ENCODE peak calls at places on chromosome 1, in five cellular contexts. Z is HCT116, S is breast epithelium, R is suprapubic skin, O is transverse colon. K is an unnamed sample.

GRCh38 chr1:62144238-62144831 is 50.3 kb upstream of the L1TD1 start:
- DNase-seq in O (peak; percentile 16), S (no peak), Z (peak; percentile 31), R (no peak), K (peak; percentile 41)

GRCh38 chr1:88985692-88986091 is 6.7 kb downstream of the KYAT3 start:
- DNase-seq in S (no peak), Z (peak; percentile 7), O (no peak), R (no peak), K (no peak)

GRCh38 chr1:185912504-185912903 is 178.3 kb downstream of the HMCN1 start:
- DNase-seq in Z (no peak), S (no peak), R (no peak), O (no peak), K (no peak)

GRCh38 chr1:109307363-109308021 is 681 bp upstream of the MYBPHL start:
- DNase-seq in S (no peak), O (no peak), R (no peak), Z (no peak), K (no peak)

GRCh38 chr1:232922475-232922874 is 27.9 kb upstream of the NTPCR start:
- DNase-seq in S (no peak), R (no peak), Z (no peak), O (no peak), K (no peak)

GRCh38 chr1:240562111-240562590 is 49.8 kb downstream of the GREM2 start:
- DNase-seq in R (no peak), S (no peak), O (no peak), Z (no peak), K (no peak)

GRCh38 chr1:1916882-1917281 is 1.8 kb downstream of the CALML6 start:
- DNase-seq in S (no peak), Z (no peak), O (peak; percentile 11), R (peak; percentile 62), K (no peak)

GRCh38 chr1:152796421-152796820 is at the start of gene LCE1D:
- DNase-seq in S (no peak), O (no peak), Z (no peak), R (no peak), K (no peak)

GRCh38 chr1:81296584-81296983 is 504.1 kb upstream of the ADGRL2 start:
- DNase-seq in S (no peak), R (no peak), Z (no peak), O (no peak), K (no peak)

GRCh38 chr1:228341814-228342626 is 64.6 kb downstream of the TRIM11 start:
- DNase-seq in Z (no peak), S (peak; percentile 46), R (peak; percentile 48), O (peak; percentile 5), K (no peak)

GRCh38 chr1:118151312-118151937 is 33.6 kb downstream of the SPAG17 start:
- DNase-seq in S (no peak), O (peak; percentile 28), R (peak; percentile 65), Z (peak; percentile 39), K (peak; percentile 10)

GRCh38 chr1:87466621-87467020 is 137.9 kb downstream of the LMO4 start:
- DNase-seq in S (no peak), Z (no peak), O (no peak), R (no peak), K (no peak)

GRCh38 chr1:29200905-29201594 is 19.4 kb upstream of the SRSF4 start:
- DNase-seq in S (no peak), R (no peak), O (no peak), Z (no peak), K (no peak)

GRCh38 chr1:210607361-210607760 is 278.7 kb downstream of the HHAT start:
- DNase-seq in Z (no peak), R (no peak), O (no peak), S (no peak), K (no peak)

GRCh38 chr1:74641876-74642275 is 31.7 kb downstream of the ERICH3 start:
- DNase-seq in O (no peak), Z (no peak), S (no peak), R (no peak), K (no peak)

GRCh38 chr1:240820816-240821215 is 208.9 kb upstream of the GREM2 start:
- DNase-seq in R (no peak), O (no peak), S (no peak), Z (no peak), K (no peak)

GRCh38 chr1:119363162-119363561 is 5.4 kb upstream of the HAO2 start:
- DNase-seq in R (no peak), S (no peak), O (no peak), Z (no peak), K (no peak)

GRCh38 chr1:182847105-182847504 is 8.0 kb downstream of the DHX9 start:
- DNase-seq in S (no peak), Z (no peak), O (no peak), R (no peak), K (no peak)

GRCh38 chr1:157968951-157969350 is 24.5 kb upstream of the KIRREL1 start:
- DNase-seq in Z (no peak), R (no peak), O (no peak), S (no peak), K (no peak)

GRCh38 chr1:110555807-110556470 is 37.0 kb upstream of the KCNA10 start:
- DNase-seq in Z (no peak), R (no peak), S (no peak), O (no peak), K (peak; percentile 67)

GRCh38 chr1:55214214-55214902 is 806 bp downstream of the USP24 start:
- DNase-seq in S (no peak), O (peak; percentile 63), Z (no peak), R (peak; percentile 73), K (peak; percentile 82)

GRCh38 chr1:30324251-30325084 is 398.9 kb downstream of the MATN1 start:
- DNase-seq in O (no peak), R (no peak), S (no peak), Z (no peak), K (no peak)

GRCh38 chr1:24318988-24319863 is at the start of gene GRHL3:
- DNase-seq in Z (peak; percentile 46), S (no peak), O (peak; percentile 44), R (no peak), K (no peak)

GRCh38 chr1:183159960-183160359 is 26.1 kb upstream of the LAMC2 start:
- DNase-seq in S (peak; percentile 78), R (peak; percentile 78), O (peak; percentile 91), Z (peak; percentile 95), K (no peak)

GRCh38 chr1:75130312-75130677 is 3.9 kb upstream of the LHX8 start:
- DNase-seq in S (no peak), R (no peak), Z (no peak), O (no peak), K (peak; percentile 47)

GRCh38 chr1:232657426-232657825 is 27.5 kb upstream of the SIPA1L2 start:
- DNase-seq in O (no peak), Z (no peak), R (no peak), S (no peak), K (no peak)

GRCh38 chr1:6614019-6614952 is 755 bp downstream of the PHF13 start:
- DNase-seq in Z (no peak), O (peak; percentile 64), S (peak; percentile 63), R (peak; percentile 89), K (peak; percentile 90)

GRCh38 chr1:173545688-173546087 is 57.2 kb downstream of the SLC9C2 start:
- DNase-seq in O (no peak), R (no peak), S (no peak), Z (no peak), K (no peak)

GRCh38 chr1:213275293-213275692 is 224.3 kb downstream of the RPS6KC1 start:
- DNase-seq in S (no peak), R (no peak), O (no peak), Z (no peak), K (no peak)

DNA sequence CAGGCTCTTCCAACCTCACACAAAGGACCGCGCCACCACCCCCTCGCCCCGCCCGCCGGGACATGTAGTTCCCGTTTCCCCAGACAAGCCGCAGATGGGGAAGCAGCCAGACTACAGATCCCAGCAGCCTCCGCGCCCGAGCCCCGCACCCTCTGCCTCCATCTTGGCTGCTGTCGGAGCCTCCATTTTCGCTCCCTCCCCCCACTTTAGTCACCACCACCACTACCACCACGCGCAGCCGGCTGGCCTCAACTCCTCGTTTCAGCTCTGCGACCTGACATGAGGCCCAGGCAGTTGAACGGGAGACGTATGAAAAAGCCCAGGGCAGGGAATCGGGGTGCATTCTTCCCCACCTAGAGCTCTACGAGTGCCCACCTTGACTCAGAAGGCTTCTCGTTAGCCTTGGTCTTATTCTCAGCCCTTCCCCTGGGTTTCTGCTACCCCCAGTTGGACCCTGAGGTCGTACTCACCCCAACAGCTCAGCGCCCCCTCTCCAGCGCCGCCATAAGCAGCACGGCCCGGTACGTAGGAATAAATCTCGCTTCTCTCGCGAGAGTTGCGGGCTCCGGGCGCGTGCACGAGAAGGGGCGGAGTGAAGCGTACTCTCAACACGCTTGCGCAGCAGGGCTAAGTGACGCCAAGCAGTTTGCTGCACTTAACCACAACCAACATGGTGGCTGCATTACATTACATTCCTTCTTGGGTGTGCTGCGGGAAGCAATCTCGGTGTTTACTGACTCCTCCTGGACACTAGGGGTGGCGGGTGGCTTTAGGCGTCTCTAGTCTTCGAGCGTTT is at the start of gene CSDE1:
- DNase-seq in R (peak; percentile 99), O (peak; percentile 98), Z (peak; percentile 98), S (peak; percentile 97), K (peak; percentile 86)
- TF ChIP-seq CTCF in R (no peak), O (peak; percentile 33), Z (peak; percentile 66), S (no peak), K (peak; percentile 64)

GRCh38 chr1:3585940-3586568 is 25.3 kb downstream of the MEGF6 start:
- DNase-seq in O (no peak), S (no peak), R (no peak), Z (no peak), K (no peak)
- H3K27ac ChIP-seq in O (no peak overlapping the region), S (no peak overlapping the region), R (no peak overlapping the region), Z (no peak overlapping the region), K (no peak overlapping the region)

DNA sequence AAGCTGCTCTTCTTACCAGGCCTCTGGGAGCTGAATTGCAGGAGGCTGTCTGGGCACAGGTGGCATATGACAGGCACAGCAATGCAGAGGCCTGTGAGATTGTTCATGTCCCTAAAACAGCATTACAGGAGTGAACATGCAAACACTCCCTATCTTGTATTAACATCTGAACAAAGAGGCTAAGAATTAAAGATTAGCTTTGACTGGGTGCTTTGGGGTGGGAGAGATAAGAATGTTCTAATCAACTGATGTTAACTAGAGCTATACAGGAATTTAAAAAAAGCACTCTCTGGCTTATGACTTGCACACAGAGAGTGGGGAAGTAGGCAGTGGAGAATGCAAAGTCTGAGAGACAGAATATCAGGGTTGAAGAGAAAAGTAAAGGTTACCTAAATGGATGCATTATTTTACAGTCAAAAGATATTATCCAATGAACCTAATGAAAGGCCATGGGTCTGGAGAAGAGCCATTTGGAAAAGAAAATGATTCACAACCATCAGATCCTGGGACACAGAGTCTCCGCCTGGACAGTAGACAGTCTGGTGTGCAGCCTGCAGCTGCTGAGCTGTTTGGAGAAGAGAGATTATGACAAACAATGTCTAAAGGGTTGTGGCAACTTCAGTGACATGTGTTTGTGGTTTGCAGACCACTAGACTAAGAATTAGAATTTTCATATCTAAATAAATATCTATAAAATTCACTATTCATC is 20.2 kb downstream of the DPT start:
- DNase-seq in O (no peak), Z (no peak), R (no peak), S (no peak), K (peak; percentile 36)
- TF ChIP-seq POLR2AphosphoS5 in O (no peak), Z (no peak), R (no peak), S (no peak), K (peak; percentile 65)

GRCh38 chr1:48679107-48679506 is 97.6 kb downstream of the BEND5 start:
- DNase-seq in S (no peak), O (no peak), Z (no peak), R (no peak), K (no peak)

GRCh38 chr1:48678684-48679083 is 98.0 kb downstream of the BEND5 start:
- DNase-seq in R (no peak), Z (no peak), S (no peak), O (no peak), K (no peak)

GRCh38 chr1:48676376-48676775 is 100.3 kb downstream of the BEND5 start:
- DNase-seq in O (no peak), S (no peak), R (no peak), Z (no peak), K (no peak)

GRCh38 chr1:48676822-48677221 is 99.9 kb downstream of the BEND5 start:
- DNase-seq in S (no peak), Z (no peak), R (no peak), O (peak; percentile 24), K (no peak)

GRCh38 chr1:48677306-48678287 is 99.1 kb downstream of the BEND5 start:
- DNase-seq in O (peak; percentile 73), R (no peak), S (no peak), Z (peak; percentile 37), K (peak; percentile 82)
- TF ChIP-seq CTCF in O (peak; percentile 63), R (peak; percentile 17), S (peak; percentile 34), Z (peak; percentile 73), K (peak; percentile 77)